ENCODE peak calls at places on chromosomes 6 and 20, in nine cellular contexts. U, W, E, G, X, Q, M, B and R are unnamed samples.

GRCh38 chr6:45556828-45557227 is 179.1 kb upstream of the SUPT3H start:
- DNase-seq in U (no peak), W (no peak), E (no peak), G (no peak), X (no peak), Q (no peak), M (no peak), B (no peak), R (no peak)

GRCh38 chr6:1392813-1393640 is 3.7 kb downstream of the FOXF2 start:
- DNase-seq in U (no peak), W (no peak), E (peak), G (no peak), X (peak), Q (no peak), M (no peak), B (no peak), R (no peak)

GRCh38 chr20:7137395-7138151 is 370.1 kb downstream of the BMP2 start:
- DNase-seq in U (no peak), W (no peak), E (no peak), G (no peak), X (no peak), Q (no peak), M (no peak), B (no peak), R (no peak)

GRCh38 chr20:42714298-42715141 is 475.2 kb downstream of the PTPRT start:
- DNase-seq in U (no peak), W (no peak), E (no peak), G (no peak), X (no peak), Q (no peak), M (no peak), B (no peak), R (no peak)

GRCh38 chr6:155528982-155529453 is 73.4 kb upstream of the NOX3 start:
- DNase-seq in U (peak), W (peak), E (no peak), G (no peak), X (peak), Q (no peak), M (peak), B (peak), R (no peak)

GRCh38 chr6:22313796-22314195 is 17.0 kb upstream of the PRL start:
- DNase-seq in U (no peak), W (no peak), E (no peak), G (no peak), X (no peak), Q (no peak), M (no peak), B (no peak), R (no peak)

GRCh38 chr6:133504761-133505160 is 263.6 kb downstream of the EYA4 start:
- DNase-seq in U (no peak), W (no peak), E (no peak), G (no peak), X (no peak), Q (no peak), M (no peak), B (no peak), R (no peak)

GRCh38 chr20:52192296-52193007 is 873 bp upstream of the ZFP64 start:
- DNase-seq in U (peak), W (peak), E (peak), G (no peak), X (peak), Q (peak), M (no peak), B (no peak), R (no peak)

GRCh38 chr6:5151955-5152401 is 66.8 kb downstream of the PPP1R3G start:
- DNase-seq in U (peak), W (no peak), E (no peak), G (no peak), X (peak), Q (no peak), M (peak), B (peak), R (no peak)

GRCh38 chr6:152107973-152108372 is 300.5 kb downstream of the ESR1 start:
- DNase-seq in U (no peak), W (no peak), E (no peak), G (no peak), X (no peak), Q (no peak), M (no peak), B (no peak), R (no peak)

GRCh38 chr6:11616200-11616611 is 78.7 kb downstream of the TMEM170B start:
- DNase-seq in U (no peak), W (no peak), E (no peak), G (no peak), X (peak), Q (no peak), M (peak), B (peak), R (no peak)

GRCh38 chr20:37672143-37672542 is 21.7 kb upstream of the CTNNBL1 start:
- DNase-seq in U (no peak), W (no peak), E (no peak), G (no peak), X (no peak), Q (no peak), M (no peak), B (no peak), R (no peak)

GRCh38 chr6:116010400-116011095 is 50.1 kb downstream of the FRK start:
- DNase-seq in U (peak), W (peak), E (peak), G (peak), X (peak), Q (peak), M (peak), B (peak), R (peak)

GRCh38 chr6:128025478-128025877 is 124.6 kb upstream of the THEMIS start:
- DNase-seq in U (no peak), W (no peak), E (no peak), G (no peak), X (no peak), Q (no peak), M (no peak), B (no peak), R (no peak)

GRCh38 chr6:78629836-78630235 is 237.5 kb upstream of the IRAK1BP1 start:
- DNase-seq in U (no peak), W (no peak), E (no peak), G (no peak), X (no peak), Q (no peak), M (no peak), B (no peak), R (no peak)

GRCh38 chr6:105489213-105489525 is 86.3 kb upstream of the PREP start:
- DNase-seq in U (no peak), W (no peak), E (no peak), G (no peak), X (peak), Q (no peak), M (peak), B (no peak), R (no peak)

GRCh38 chr6:27836783-27837635 is 75.2 kb downstream of the OR2B2 start:
- DNase-seq in U (peak), W (peak), E (peak), G (peak), X (peak), Q (no peak), M (peak), B (peak), R (no peak)

GRCh38 chr6:47810885-47811284 is 29.1 kb downstream of the OPN5 start:
- DNase-seq in U (no peak), W (peak), E (peak), G (no peak), X (no peak), Q (no peak), M (no peak), B (no peak), R (no peak)

GRCh38 chr6:30926644-30927043 is 5.3 kb downstream of the SFTA2 start:
- DNase-seq in U (peak), W (no peak), E (no peak), G (no peak), X (peak), Q (no peak), M (no peak), B (no peak), R (no peak)

GRCh38 chr20:25025091-25025861 is 32.7 kb downstream of the ACSS1 start:
- DNase-seq in U (no peak), W (no peak), E (no peak), G (no peak), X (no peak), Q (no peak), M (no peak), B (no peak), R (no peak)

GRCh38 chr6:4450237-4450636 is 314.9 kb upstream of the ECI2 start:
- DNase-seq in U (no peak), W (no peak), E (no peak), G (no peak), X (no peak), Q (no peak), M (no peak), B (no peak), R (no peak)

GRCh38 chr20:920306-920705 is 4.2 kb upstream of the ANGPT4 start:
- DNase-seq in U (no peak), W (no peak), E (no peak), G (no peak), X (no peak), Q (no peak), M (no peak), B (peak), R (no peak)

GRCh38 chr6:6218246-6219085 is 102.0 kb downstream of the F13A1 start:
- DNase-seq in U (peak), W (peak), E (no peak), G (no peak), X (peak), Q (no peak), M (no peak), B (peak), R (no peak)

GRCh38 chr6:149896491-149896890 is 1.4 kb downstream of the RAET1E start:
- DNase-seq in U (no peak), W (no peak), E (no peak), G (no peak), X (peak), Q (no peak), M (peak), B (peak), R (no peak)

GRCh38 chr6:30100585-30101422 is 12.1 kb downstream of the TRIM31 start:
- DNase-seq in U (peak), W (no peak), E (peak), G (peak), X (peak), Q (peak), M (no peak), B (no peak), R (no peak)

GRCh38 chr6:72631480-72631879 is 9.6 kb downstream of the KCNQ5 start:
- DNase-seq in U (no peak), W (no peak), E (no peak), G (no peak), X (peak), Q (no peak), M (peak), B (peak), R (no peak)

GRCh38 chr20:42183147-42183546 is 565.0 kb upstream of the CHD6 start:
- DNase-seq in U (no peak), W (no peak), E (no peak), G (no peak), X (no peak), Q (no peak), M (no peak), B (no peak), R (no peak)

GRCh38 chr6:148304976-148305375 is 37.7 kb upstream of the SASH1 start:
- DNase-seq in U (no peak), W (no peak), E (peak), G (no peak), X (peak), Q (no peak), M (peak), B (peak), R (no peak)

GRCh38 chr6:76792394-76792793 is 670.9 kb downstream of the HTR1B start:
- DNase-seq in U (no peak), W (no peak), E (no peak), G (no peak), X (peak), Q (no peak), M (peak), B (peak), R (no peak)

GRCh38 chr6:26249959-26250805 is 114.8 kb upstream of the BTN3A2 start:
- DNase-seq in U (no peak), W (peak), E (peak), G (peak), X (peak), Q (peak), M (peak), B (peak), R (peak)

GRCh38 chr6:5453531-5453930 is 192.2 kb downstream of the FARS2 start:
- DNase-seq in U (no peak), W (no peak), E (no peak), G (no peak), X (no peak), Q (no peak), M (no peak), B (peak), R (no peak)

GRCh38 chr20:5918856-5919633 is 31.3 kb downstream of the TRMT6 start:
- DNase-seq in U (peak), W (peak), E (no peak), G (no peak), X (peak), Q (no peak), M (peak), B (peak), R (no peak)

GRCh38 chr20:1463971-1464570 is 2.6 kb downstream of the NSFL1C start:
- DNase-seq in U (no peak), W (peak), E (no peak), G (no peak), X (no peak), Q (no peak), M (no peak), B (no peak), R (no peak)

GRCh38 chr6:54525731-54526130 is 217.5 kb downstream of the TINAG start:
- DNase-seq in U (no peak), W (no peak), E (no peak), G (no peak), X (peak), Q (no peak), M (peak), B (peak), R (no peak)

GRCh38 chr6:114033606-114034005 is 62.7 kb upstream of the HDAC2 start:
- DNase-seq in U (no peak), W (no peak), E (no peak), G (no peak), X (peak), Q (no peak), M (no peak), B (no peak), R (no peak)

GRCh38 chr6:13431059-13431656 is 56.2 kb downstream of the GFOD1 start:
- DNase-seq in U (no peak), W (no peak), E (no peak), G (no peak), X (no peak), Q (no peak), M (no peak), B (no peak), R (no peak)

GRCh38 chr6:31010393-31011060 is at the start of gene MUC22:
- DNase-seq in U (peak), W (no peak), E (no peak), G (no peak), X (peak), Q (no peak), M (peak), B (peak), R (no peak)

GRCh38 chr6:33206864-33207568 is 1.3 kb upstream of the RING1 start:
- DNase-seq in U (peak), W (no peak), E (peak), G (no peak), X (peak), Q (no peak), M (peak), B (peak), R (no peak)

GRCh38 chr20:15195378-15195777 is 858.0 kb upstream of the FLRT3 start:
- DNase-seq in U (no peak), W (no peak), E (no peak), G (no peak), X (peak), Q (no peak), M (no peak), B (peak), R (no peak)

DNA sequence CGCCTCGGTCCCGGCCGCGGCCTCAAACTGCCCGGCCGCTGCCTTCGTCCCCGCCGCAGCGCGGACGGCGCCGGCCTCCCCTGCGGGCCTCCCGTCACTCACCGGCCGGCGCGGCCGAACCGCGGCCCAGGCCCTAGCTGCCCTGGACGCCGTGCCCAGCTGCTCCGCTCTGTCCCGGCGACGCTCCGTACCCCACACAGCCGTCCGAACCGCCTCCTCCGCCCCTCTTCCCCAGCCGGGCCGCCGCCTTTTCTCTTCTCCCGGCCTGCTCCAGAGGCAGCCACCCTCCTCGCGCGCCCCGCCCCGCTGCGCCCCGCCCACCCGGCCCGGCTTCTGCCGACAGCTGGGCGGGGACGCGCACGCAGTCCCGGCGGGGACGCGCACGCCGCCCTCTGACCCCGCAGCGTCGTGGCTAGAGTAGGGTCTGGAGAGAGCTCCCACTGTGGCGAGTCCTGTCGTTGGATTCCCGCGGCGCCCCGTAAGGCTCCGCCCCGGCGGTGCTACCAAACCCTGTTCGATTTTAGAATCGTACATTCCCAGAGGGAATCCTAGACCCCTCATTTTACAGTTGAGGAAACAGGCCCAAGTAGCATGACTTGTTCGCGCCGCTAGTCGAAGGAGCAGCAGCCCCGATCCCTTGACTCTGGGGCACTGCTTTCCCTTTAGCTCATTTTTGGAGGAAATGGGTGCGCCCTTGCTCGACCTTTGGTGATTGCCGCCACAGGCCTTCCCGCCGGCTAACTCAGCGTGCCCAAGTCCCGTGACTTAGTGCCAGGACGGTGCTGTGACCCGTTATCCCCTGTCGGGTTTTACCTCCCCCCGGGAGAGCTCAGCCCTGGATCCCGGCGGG is at the start of gene FBXO30:
- DNase-seq in U (peak), W (peak), E (peak), G (peak), X (peak), Q (peak), M (peak), B (peak), R (peak)
- TF ChIP-seq CTCF in U (no peak), W (no peak), E (peak), G (no peak), X (no peak), Q (peak), M (no peak), B (peak), R (peak)

DNA sequence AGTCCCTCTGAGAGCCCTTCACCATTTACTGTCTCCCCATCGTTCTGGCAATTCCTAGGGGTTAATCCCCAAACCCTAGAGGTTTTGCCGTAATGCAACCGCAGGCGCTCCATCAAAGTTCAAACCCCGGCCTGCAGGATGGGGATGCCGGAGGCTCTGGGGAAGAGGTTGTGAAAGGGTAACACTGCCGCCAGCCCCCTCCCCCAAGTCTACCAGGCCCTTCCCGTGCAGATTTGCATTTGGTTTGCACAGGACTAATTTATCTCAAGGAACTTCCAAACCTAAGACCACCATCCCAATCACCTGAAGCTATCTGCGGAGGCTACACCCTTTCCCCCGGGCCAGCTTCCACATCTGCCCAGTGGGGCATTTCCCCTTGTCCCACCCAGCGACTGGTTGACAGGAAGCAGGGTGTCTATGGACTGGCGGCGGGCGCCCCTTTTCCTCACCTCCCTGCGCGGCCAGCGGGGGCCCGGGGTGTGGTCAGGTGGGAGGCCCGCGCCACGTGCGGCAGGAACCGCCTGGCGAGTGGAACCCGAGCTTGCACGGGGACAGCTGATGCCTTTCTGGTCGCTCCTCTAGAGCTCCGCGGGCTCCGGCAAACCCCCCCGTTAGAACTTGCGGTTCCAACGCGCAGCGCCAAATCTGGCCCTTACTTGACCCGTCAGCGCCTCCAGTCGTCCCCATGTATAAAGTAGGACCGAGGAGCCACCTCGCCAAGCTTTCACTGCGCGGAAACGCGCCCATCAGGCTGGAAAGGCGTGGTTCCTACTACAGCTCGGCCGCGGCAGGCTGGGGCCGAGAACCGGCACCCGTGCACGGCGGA is 9.4 kb upstream of the SLC4A11 start:
- DNase-seq in U (no peak), W (peak), E (peak), G (no peak), X (peak), Q (peak), M (no peak), B (peak), R (no peak)
- TF ChIP-seq CTCF in U (no peak), W (peak), E (peak), G (no peak), X (no peak), Q (peak), M (no peak), B (no peak), R (no peak)

GRCh38 chr6:36443951-36444428 is 1.2 kb downstream of the KCTD20 start:
- DNase-seq in U (peak), W (peak), E (peak), G (peak), X (peak), Q (no peak), M (peak), B (no peak), R (no peak)
- TF ChIP-seq CTCF in U (peak), W (no peak), E (peak), G (no peak), X (peak), Q (no peak), M (no peak), B (peak), R (peak)

DNA sequence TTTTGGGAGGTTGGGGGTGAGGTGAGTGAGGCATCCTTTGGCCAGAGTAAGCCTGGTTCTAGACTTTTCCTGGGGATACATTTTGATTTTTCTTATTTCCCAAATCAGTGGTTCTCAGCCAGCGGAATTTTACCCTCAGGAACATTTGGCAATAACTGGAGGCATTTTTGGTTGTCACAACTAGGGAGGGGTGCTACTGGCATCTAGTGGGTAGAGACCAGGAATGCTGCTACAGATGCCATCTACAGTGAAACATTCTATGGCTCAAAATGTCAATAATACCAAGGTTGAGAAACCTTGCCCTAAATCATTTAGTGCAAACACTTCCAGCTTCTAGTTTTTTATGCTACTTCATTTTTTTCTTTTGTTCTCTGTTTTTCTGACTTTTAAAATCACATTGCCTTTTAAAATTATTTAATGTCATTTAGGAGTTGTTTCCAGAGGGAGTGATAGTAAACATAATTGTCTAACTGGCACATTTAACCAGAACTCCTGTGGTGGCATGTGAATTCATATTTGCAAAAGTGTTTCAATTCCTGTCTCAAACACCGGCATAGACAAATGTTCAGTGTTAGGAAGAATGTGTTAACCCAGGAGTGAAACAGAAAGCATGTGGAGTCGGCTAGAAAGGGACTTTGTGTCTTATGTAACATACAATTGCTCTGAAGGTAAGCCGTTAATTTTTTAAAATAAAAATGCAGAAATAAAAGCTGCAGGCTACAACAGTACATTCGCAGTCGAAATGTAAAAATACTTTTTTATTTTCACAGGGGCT is 59.0 kb downstream of the QRSL1 start:
- DNase-seq in U (no peak), W (no peak), E (no peak), G (no peak), X (no peak), Q (no peak), M (no peak), B (peak), R (no peak)
- TF ChIP-seq CTCF in U (no peak), W (no peak), E (no peak), G (no peak), X (no peak), Q (no peak), M (no peak), B (no peak), R (no peak)

GRCh38 chr6:153553627-153554026 is 422.5 kb upstream of the RGS17 start:
- DNase-seq in U (no peak), W (peak), E (peak), G (no peak), X (peak), Q (no peak), M (no peak), B (no peak), R (no peak)
- TF ChIP-seq CTCF in U (no peak), W (peak), E (peak), G (no peak), X (peak), Q (peak), M (no peak), B (peak), R (peak)